ENCODE peak calls at places on chromosome 11, in eight cellular contexts. C is uterus; Q is lung; H is breast epithelium; D is pancreas; B is cardiac muscle cell; V is tibial artery; P is CD8-positive, alpha-beta T cell. U is an unnamed sample. For H3K4me1, the result is how much of the 10 kb centered on the place peaks cover.

GRCh38 chr11:65435981-65436411 is 13.4 kb downstream of the NEAT1 start:
- DNase-seq in C (peak), Q (no peak), H (no peak), D (peak), B (no peak), V (no peak), P (no peak), U (no peak)

GRCh38 chr11:121194731-121195596 is 93.9 kb downstream of the TECTA start:
- DNase-seq in C (peak), Q (peak), H (no peak), D (no peak), B (peak), V (peak), P (peak), U (peak)

GRCh38 chr11:132123854-132124835 is 753.7 kb downstream of the NTM start:
- DNase-seq in C (no peak), Q (no peak), H (no peak), D (no peak), B (no peak), V (no peak), P (no peak), U (no peak)

GRCh38 chr11:124716596-124716995 is 23.1 kb upstream of the NRGN start:
- DNase-seq in C (no peak), Q (no peak), H (no peak), D (no peak), B (no peak), V (no peak), P (no peak), U (no peak)

GRCh38 chr11:111514216-111515031 is at the start of gene HOATZ:
- DNase-seq in C (no peak), Q (no peak), H (no peak), D (no peak), B (peak), V (no peak), P (no peak), U (no peak)

GRCh38 chr11:107908211-107908610 is 20.0 kb upstream of the RAB39A start:
- DNase-seq in C (no peak), Q (no peak), H (no peak), D (no peak), B (no peak), V (no peak), P (no peak), U (no peak)

GRCh38 chr11:33735166-33735425 is 1.1 kb downstream of the CD59 start:
- DNase-seq in C (no peak), Q (no peak), H (no peak), D (no peak), B (no peak), V (no peak), P (no peak), U (no peak)

GRCh38 chr11:108693852-108694251 is 29.0 kb downstream of the DDX10 start:
- DNase-seq in C (no peak), Q (no peak), H (no peak), D (no peak), B (no peak), V (no peak), P (no peak), U (no peak)

GRCh38 chr11:134609361-134610115 is 197.5 kb upstream of the B3GAT1 start:
- DNase-seq in C (no peak), Q (no peak), H (no peak), D (no peak), B (no peak), V (no peak), P (no peak), U (no peak)

GRCh38 chr11:31702966-31703365 is 108.2 kb downstream of the PAX6 start:
- DNase-seq in C (no peak), Q (no peak), H (no peak), D (no peak), B (no peak), V (no peak), P (no peak), U (no peak)

GRCh38 chr11:86245369-86246292 is 1.1 kb downstream of the EED start:
- DNase-seq in C (no peak), Q (no peak), H (peak), D (peak), B (peak), V (no peak), P (peak), U (no peak)

GRCh38 chr11:89477175-89477574 is 14.0 kb downstream of the NOX4 start:
- DNase-seq in C (no peak), Q (no peak), H (no peak), D (no peak), B (no peak), V (no peak), P (no peak), U (no peak)

GRCh38 chr11:44258190-44258489 is 51.8 kb downstream of the ALX4 start:
- DNase-seq in C (no peak), Q (no peak), H (no peak), D (no peak), B (no peak), V (no peak), P (no peak), U (no peak)

GRCh38 chr11:18384157-18384641 is 10.2 kb upstream of the LDHA start:
- DNase-seq in C (peak), Q (peak), H (peak), D (peak), B (peak), V (peak), P (no peak), U (peak)

GRCh38 chr11:72584293-72584921 is 89.8 kb downstream of the PDE2A start:
- DNase-seq in C (no peak), Q (peak), H (no peak), D (no peak), B (peak), V (peak), P (peak), U (peak)

GRCh38 chr11:47918882-47919495 is 61.4 kb upstream of the PTPRJ start:
- DNase-seq in C (no peak), Q (no peak), H (no peak), D (no peak), B (no peak), V (no peak), P (no peak), U (no peak)

DNA sequence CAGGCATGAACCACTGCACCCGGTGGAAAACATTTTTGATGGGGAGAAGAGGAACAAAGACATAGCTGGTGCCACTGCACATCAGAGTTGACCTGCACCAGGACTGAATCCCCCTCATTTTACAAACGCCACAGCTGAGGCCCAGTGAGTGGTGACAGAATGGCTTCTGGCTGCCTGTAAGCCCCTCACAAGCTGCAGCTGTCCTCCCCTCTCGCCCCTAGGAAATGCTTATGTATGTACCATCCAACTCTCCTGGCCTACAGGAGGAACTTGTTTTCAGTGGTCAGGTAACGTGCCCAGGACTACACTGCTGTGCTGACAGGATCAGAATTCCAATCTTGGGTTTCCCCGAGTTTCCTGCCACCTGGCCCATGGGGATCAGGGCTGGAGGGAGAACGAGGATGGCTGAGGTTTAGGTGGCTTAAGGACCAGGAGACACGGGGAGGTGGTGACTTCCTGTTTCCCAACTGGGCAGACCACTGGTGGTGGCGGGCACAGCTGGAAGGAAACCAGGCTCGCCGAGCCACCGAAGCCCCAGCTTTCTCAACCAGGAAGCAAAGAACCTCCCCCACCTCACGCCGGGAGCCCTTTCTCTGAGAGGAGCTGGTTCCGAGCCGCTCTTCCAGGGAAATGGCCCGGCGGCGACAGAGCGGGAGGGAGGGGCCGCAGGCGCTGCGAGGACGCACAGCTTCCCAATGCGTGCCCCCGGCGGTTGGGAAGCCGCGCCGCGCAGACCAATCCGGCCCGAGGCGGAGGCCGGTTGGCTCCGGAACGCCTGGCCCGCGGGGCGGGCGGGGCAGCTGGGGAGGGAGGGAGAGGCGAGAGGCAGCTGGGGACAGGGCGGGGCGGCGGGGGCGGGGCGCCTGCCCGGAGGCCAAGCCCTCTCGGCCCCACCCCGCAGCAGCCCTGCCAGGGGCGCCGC is 1.0 kb upstream of the LRFN4 start:
- DNase-seq in C (peak), Q (peak), H (peak), D (peak), B (peak), V (peak), P (peak), U (peak)
- H3K4me1 ChIP-seq in C (under half), Q (under half), H (under half), D (under half), B (under half), V (under half), P (under half), U (under half)

GRCh38 chr11:70268526-70268925 is 2.0 kb upstream of the PPFIA1 start:
- DNase-seq in C (no peak), Q (no peak), H (no peak), D (no peak), B (no peak), V (no peak), P (no peak), U (no peak)

GRCh38 chr11:70270104-70270876 is at the start of gene PPFIA1:
- DNase-seq in C (peak), Q (peak), H (peak), D (peak), B (peak), V (peak), P (peak), U (peak)

GRCh38 chr11:70270877-70271634 is 566 bp downstream of the PPFIA1 start:
- DNase-seq in C (no peak), Q (peak), H (no peak), D (peak), B (peak), V (no peak), P (peak), U (peak)

GRCh38 chr11:70271635-70271953 is 1.1 kb downstream of the PPFIA1 start:
- DNase-seq in C (no peak), Q (no peak), H (no peak), D (no peak), B (no peak), V (no peak), P (no peak), U (no peak)

DNA sequence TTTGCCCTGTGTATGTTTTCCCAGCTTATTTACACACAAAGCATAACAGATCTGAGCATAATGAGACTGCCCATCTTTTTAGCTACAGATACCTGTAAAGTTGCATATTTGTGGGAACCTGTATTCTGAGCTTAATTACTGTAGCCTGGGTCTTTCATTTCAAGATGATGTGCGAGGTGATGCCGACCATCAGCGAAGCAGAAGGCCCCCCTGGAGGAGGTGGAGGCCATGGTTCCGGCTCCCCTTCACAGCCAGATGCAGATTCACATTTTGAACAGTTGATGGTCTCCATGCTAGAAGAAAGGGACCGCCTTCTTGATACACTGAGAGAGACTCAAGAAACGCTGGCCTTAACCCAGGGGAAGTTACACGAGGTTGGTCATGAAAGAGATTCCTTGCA is 1.5 kb downstream of the PPFIA1 start:
- DNase-seq in C (no peak), Q (no peak), H (no peak), D (no peak), B (no peak), V (no peak), P (no peak), U (no peak)
- H3K4me3 ChIP-seq in C (peak), Q (no peak), H (peak), D (no peak), B (no peak), V (no peak), P (no peak), U (no peak)

DNA sequence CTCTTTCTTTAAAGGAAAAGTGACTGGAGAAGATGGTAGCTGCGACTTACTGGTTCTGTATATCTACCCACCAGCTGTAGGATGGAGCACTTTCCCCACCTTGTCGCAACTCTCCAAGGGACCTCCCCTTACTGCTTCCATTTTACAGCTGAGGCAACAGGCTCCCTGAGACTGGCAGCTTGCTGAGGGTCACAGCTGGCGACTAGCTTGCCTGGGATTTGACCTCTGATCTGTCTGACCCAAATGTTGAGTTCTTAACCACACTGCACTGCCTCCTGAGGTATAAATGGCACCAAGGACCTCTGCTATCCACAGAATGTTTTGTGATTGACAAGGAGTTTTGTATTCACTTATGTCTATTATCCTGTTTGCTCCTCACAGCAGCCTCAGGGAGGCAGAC is 115.0 kb upstream of the NNMT start:
- DNase-seq in C (no peak), Q (no peak), H (no peak), D (no peak), B (no peak), V (no peak), P (no peak), U (no peak)
- H3K4me1 ChIP-seq in C (under half), Q (half or more), H (under half), D (half or more), B (under half), V (half or more), P (half or more), U (half or more)

GRCh38 chr11:45333506-45333971 is 47.4 kb upstream of the SYT13 start:
- DNase-seq in C (peak), Q (peak), H (no peak), D (peak), B (no peak), V (peak), P (no peak), U (no peak)
- H3K4me3 ChIP-seq in C (peak), Q (no peak), H (no peak), D (no peak), B (no peak), V (peak), P (no peak), U (no peak)

DNA sequence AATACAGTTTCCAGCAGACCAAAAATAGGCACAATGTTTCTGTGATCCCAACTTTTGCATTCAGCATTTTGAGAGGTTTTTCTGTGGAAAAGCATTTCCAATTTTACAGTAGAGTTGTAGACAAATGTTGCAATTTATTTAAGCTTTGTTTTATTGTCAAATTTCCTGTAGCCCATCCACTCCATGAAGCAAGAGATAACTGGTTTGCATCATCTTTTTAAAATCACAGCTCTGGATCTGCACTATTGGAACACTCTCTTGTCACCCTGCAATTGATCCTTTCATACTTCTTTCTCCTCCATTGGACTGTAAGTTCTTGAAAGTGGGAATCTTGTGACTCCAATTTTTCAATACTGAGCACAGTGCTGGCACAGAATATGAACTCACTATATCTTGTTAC is 86.0 kb downstream of the MAML2 start:
- DNase-seq in C (no peak), Q (no peak), H (no peak), D (no peak), B (no peak), V (no peak), P (no peak), U (no peak)
- H3K4me1 ChIP-seq in C (under half), Q (under half), H (under half), D (under half), B (under half), V (under half), P (half or more), U (half or more)

DNA sequence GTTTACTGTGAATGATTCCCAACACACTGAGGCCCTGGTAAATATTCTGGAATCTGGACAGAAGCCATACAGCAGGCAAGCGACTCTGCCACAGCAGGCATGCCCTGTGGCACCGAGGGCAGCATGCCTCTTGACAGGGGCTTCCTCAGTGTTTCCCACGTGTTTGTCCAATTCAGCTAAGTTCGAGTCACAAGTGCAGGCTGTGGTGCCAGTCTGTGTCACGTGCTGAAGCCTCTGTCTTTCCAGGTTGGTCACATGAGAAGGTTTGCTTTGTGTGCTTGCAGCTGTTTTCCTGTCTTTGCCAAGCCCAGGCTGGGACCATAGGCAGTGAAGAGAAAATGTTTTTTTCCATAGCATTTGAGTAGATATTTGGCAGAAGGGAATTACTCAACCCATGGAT is 2.4 kb upstream of the PPFIBP2 start:
- DNase-seq in C (peak), Q (no peak), H (peak), D (peak), B (no peak), V (peak), P (no peak), U (no peak)
- H3K4me3 ChIP-seq in C (no peak), Q (no peak), H (no peak), D (no peak), B (no peak), V (no peak), P (no peak), U (no peak)

U was measured in CD4-positive, alpha-beta memory T cell.